ENCODE peak calls at places on chromosomes 6 and 20, in seven cellular contexts. V, P, I, G, R, Z and X are unnamed samples.

GRCh38 chr6:137638926-137639706 is 144.9 kb upstream of the OLIG3 start:
- DNase-seq in P (no peak), G (no peak), V (no peak), R (no peak), Z (no peak), I (no peak), X (no peak)

GRCh38 chr6:20440291-20440690 is 38.6 kb downstream of the E2F3 start:
- DNase-seq in G (no peak), R (no peak), P (no peak), I (no peak), Z (no peak), V (no peak), X (no peak)

GRCh38 chr6:33717857-33718552 is 6.5 kb upstream of the UQCC2 start:
- DNase-seq in I (no peak), Z (no peak), G (no peak), V (no peak), R (no peak), P (no peak), X (no peak)

GRCh38 chr20:33062105-33062629 is 8.5 kb downstream of the BPIFB3 start:
- DNase-seq in I (no peak), Z (no peak), V (no peak), P (no peak), R (no peak), G (no peak), X (no peak)

GRCh38 chr20:19977373-19977770 is 39.8 kb upstream of the NAA20 start:
- DNase-seq in G (no peak), R (no peak), V (no peak), Z (no peak), P (no peak), I (no peak), X (peak; percentile 16)

GRCh38 chr6:108945686-108946158 is 97.5 kb downstream of the ARMC2 start:
- DNase-seq in V (no peak), R (peak; percentile 31), Z (peak; percentile 89), G (no peak), I (peak; percentile 39), P (no peak), X (no peak)

GRCh38 chr6:118648866-118649554 is 2.4 kb downstream of the CEP85L start:
- DNase-seq in R (no peak), G (no peak), Z (no peak), V (no peak), I (no peak), P (no peak), X (peak; percentile 35)

GRCh38 chr6:119340766-119341487 is 8.6 kb downstream of the MAN1A1 start:
- DNase-seq in G (no peak), Z (no peak), R (no peak), I (no peak), V (no peak), P (no peak), X (no peak)

GRCh38 chr20:46456255-46457028 is 50.0 kb upstream of the ELMO2 start:
- DNase-seq in I (no peak), V (no peak), P (no peak), G (no peak), Z (no peak), R (no peak), X (no peak)

GRCh38 chr6:30682181-30683117 is 4.0 kb downstream of the PPP1R18 start:
- DNase-seq in P (no peak), R (peak; percentile 92), G (peak; percentile 96), V (peak; percentile 84), I (no peak), Z (peak; percentile 82), X (peak; percentile 94)

GRCh38 chr20:58389968-58390658 is 1.1 kb downstream of the VAPB start:
- DNase-seq in R (no peak), Z (no peak), I (no peak), G (no peak), V (no peak), P (no peak), X (no peak)